ENCODE peak calls at places on chromosomes 13 and 19, in four cellular contexts. D is body of pancreas, P is GM23338, C is mammary epithelial cell. A is an unnamed sample.

GRCh38 chr19:8702350-8702749 is 3.8 kb upstream of the ACTL9 start:
- DNase-seq in D (no peak), P (no peak), C (no peak), A (no peak)

GRCh38 chr13:91184244-91184926 is 163.1 kb upstream of the MIR17HG start:
- DNase-seq in D (no peak), P (no peak), C (no peak), A (no peak)

GRCh38 chr19:12939908-12940533 is 1.6 kb downstream of the CALR start:
- DNase-seq in D (no peak), P (no peak), C (no peak), A (no peak)

GRCh38 chr19:6564393-6564792 is 26.6 kb downstream of the CD70 start:
- DNase-seq in D (no peak), P (peak; percentile 44), C (peak; percentile 47), A (peak; percentile 11)

GRCh38 chr13:34030782-34031181 is 212.8 kb downstream of the RFC3 start:
- DNase-seq in D (no peak), P (no peak), C (no peak), A (no peak)

GRCh38 chr13:97018029-97018819 is 23.9 kb upstream of the OXGR1 start:
- DNase-seq in D (peak; percentile 50), P (peak; percentile 75), C (peak; percentile 39), A (peak; percentile 69)

GRCh38 chr13:93505104-93505952 is 278.7 kb downstream of the GPC6 start:
- DNase-seq in D (no peak), P (no peak), C (no peak), A (peak; percentile 33)

GRCh38 chr13:84571264-84571663 is 689.0 kb upstream of the SLITRK1 start:
- DNase-seq in D (no peak), P (peak; percentile 52), C (no peak), A (no peak)

GRCh38 chr13:49021953-49022352 is 46.2 kb downstream of the FNDC3A start:
- DNase-seq in D (no peak), P (no peak), C (no peak), A (peak; percentile 7)

GRCh38 chr19:6058411-6059201 is 51.7 kb downstream of the RFX2 start:
- DNase-seq in D (no peak), P (no peak), C (no peak), A (no peak)

GRCh38 chr13:93635687-93636086 is 409.1 kb downstream of the GPC6 start:
- DNase-seq in D (peak; percentile 5), P (no peak), C (no peak), A (peak; percentile 34)

GRCh38 chr19:55116232-55117062 is 990 bp downstream of the PPP1R12C start:
- DNase-seq in D (peak; percentile 67), P (peak; percentile 63), C (peak; percentile 48), A (peak; percentile 45)

GRCh38 chr13:94997126-94997525 is 284.8 kb upstream of the SOX21 start:
- DNase-seq in D (no peak), P (no peak), C (no peak), A (no peak)

GRCh38 chr13:33649212-33649917 is 168.6 kb upstream of the RFC3 start:
- DNase-seq in D (no peak), P (no peak), C (no peak), A (peak; percentile 10)

GRCh38 chr19:34838753-34839431 is 65.9 kb upstream of the ZNF599 start:
- DNase-seq in D (peak; percentile 26), P (peak; percentile 91), C (peak; percentile 1), A (no peak)

GRCh38 chr13:23741879-23742510 is 147.2 kb downstream of the MIPEP start:
- DNase-seq in D (no peak), P (peak; percentile 81), C (no peak), A (no peak)

GRCh38 chr13:114173753-114174152 is 5.3 kb upstream of the CFAP97D2 start:
- DNase-seq in D (no peak), P (no peak), C (no peak), A (no peak)

GRCh38 chr19:41849067-41849466 is 4.2 kb downstream of the DMRTC2 start:
- DNase-seq in D (no peak), P (no peak), C (no peak), A (no peak)

GRCh38 chr19:41999071-41999877 is 5.2 kb upstream of the ATP1A3 start:
- DNase-seq in D (no peak), P (peak; percentile 80), C (no peak), A (no peak)

GRCh38 chr13:99505814-99506269 is 4.6 kb downstream of the TM9SF2 start:
- DNase-seq in D (no peak), P (no peak), C (no peak), A (peak; percentile 20)

GRCh38 chr13:44768233-44768632 is 192.1 kb upstream of the TSC22D1 start:
- DNase-seq in D (no peak), P (no peak), C (no peak), A (no peak)

GRCh38 chr13:99018418-99019180 is 40.7 kb upstream of the DOCK9 start:
- DNase-seq in D (no peak), P (no peak), C (peak; percentile 59), A (peak; percentile 77)

GRCh38 chr13:111431241-111431640 is 110.8 kb downstream of the TEX29 start:
- DNase-seq in D (no peak), P (no peak), C (no peak), A (no peak)

GRCh38 chr13:32142956-32143375 is 111.4 kb downstream of the FRY start:
- DNase-seq in D (no peak), P (peak; percentile 82), C (peak; percentile 17), A (peak; percentile 42)

GRCh38 chr19:17296976-17297375 is 6.2 kb downstream of the ABHD8 start:
- DNase-seq in D (no peak), P (no peak), C (no peak), A (no peak)

GRCh38 chr19:14300281-14300680 is 81.0 kb upstream of the ADGRE5 start:
- DNase-seq in D (no peak), P (peak; percentile 74), C (peak; percentile 5), A (no peak)

GRCh38 chr19:4589579-4590410 is 30.3 kb upstream of the SEMA6B start:
- DNase-seq in D (no peak), P (peak; percentile 54), C (no peak), A (no peak)
- TF ChIP-seq CTCF in D (peak; percentile 30), P (peak; percentile 61), C (peak; percentile 26), A (peak; percentile 37)

GRCh38 chr13:40141859-40142555 is 486.5 kb downstream of the COG6 start:
- DNase-seq in D (no peak), P (no peak), C (no peak), A (no peak)

GRCh38 chr13:40139896-40140520 is 484.5 kb downstream of the COG6 start:
- DNase-seq in D (no peak), P (no peak), C (no peak), A (no peak)

GRCh38 chr13:40137400-40137799 is 481.9 kb downstream of the COG6 start:
- DNase-seq in D (no peak), P (no peak), C (no peak), A (no peak)

GRCh38 chr13:40132249-40132648 is 476.8 kb downstream of the COG6 start:
- DNase-seq in D (no peak), P (no peak), C (no peak), A (no peak)

DNA sequence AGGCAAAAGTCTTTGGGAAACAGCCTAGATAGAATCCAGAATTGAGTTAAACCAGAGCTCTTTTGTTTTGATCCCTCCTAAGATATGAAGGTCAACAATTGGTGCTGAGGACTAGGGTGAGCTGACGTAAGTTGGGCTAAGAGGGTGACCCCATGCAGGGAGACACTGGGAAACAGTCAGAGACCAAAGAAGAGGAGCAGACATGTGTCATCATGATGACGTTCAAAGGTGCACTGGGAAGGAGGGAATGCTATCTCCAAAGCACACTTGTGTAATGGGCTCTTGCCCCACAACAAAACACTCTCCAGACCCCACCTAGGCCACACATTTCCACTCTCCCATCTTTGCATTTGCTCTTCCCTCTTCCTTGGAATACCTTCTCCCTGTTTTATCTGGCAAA is 481.4 kb downstream of the COG6 start:
- DNase-seq in D (no peak), P (no peak), C (no peak), A (no peak)
- H3K4me3 ChIP-seq in D (no peak overlapping the region), P (no peak overlapping the region), C (no peak overlapping the region), A (no peak overlapping the region)

GRCh38 chr19:18852634-18853033 is 20.9 kb downstream of the UPF1 start:
- DNase-seq in D (no peak), P (no peak), C (peak; percentile 40), A (no peak)

GRCh38 chr19:18853755-18854427 is 22.1 kb downstream of the UPF1 start:
- DNase-seq in D (no peak), P (no peak), C (no peak), A (no peak)

GRCh38 chr19:18849838-18850400 is 18.2 kb downstream of the UPF1 start:
- DNase-seq in D (no peak), P (no peak), C (no peak), A (no peak)

GRCh38 chr19:18850560-18851375 is 19.0 kb downstream of the UPF1 start:
- DNase-seq in D (no peak), P (no peak), C (peak; percentile 57), A (no peak)

DNA sequence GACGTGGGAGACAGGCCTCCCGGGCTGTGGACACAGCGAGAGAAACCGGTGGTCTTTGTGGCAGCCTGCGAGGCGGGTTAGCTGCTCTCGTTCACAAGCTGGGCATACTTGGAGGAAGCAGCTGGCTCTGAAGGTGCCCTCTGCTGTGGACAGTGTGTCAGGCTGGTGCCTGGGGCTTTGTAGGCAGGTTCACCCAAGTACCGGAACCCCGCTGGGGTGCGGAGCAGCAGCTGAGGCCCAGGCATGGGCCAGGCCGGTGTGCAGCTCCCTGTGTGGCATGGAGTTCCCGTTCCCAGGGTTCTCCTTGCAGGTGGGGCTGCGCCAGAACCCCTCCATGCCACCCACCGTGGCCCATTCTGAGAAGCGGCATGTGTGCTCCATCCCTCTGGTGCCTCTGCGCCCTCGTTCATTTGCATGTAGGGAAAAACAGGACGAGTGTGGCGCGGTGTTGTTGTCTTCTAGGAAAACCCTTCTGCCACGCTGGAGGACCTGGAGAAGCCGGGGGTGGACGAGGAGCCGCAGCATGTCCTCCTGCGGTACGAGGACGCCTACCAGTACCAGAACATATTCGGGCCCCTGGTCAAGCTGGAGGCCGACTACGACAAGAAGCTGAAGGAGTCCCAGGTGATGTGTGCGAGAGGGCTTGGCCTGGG is 20.0 kb downstream of the UPF1 start:
- DNase-seq in D (no peak), P (no peak), C (no peak), A (no peak)
- TF ChIP-seq CTCF in D (no peak), P (no peak), C (no peak), A (no peak)

DNA sequence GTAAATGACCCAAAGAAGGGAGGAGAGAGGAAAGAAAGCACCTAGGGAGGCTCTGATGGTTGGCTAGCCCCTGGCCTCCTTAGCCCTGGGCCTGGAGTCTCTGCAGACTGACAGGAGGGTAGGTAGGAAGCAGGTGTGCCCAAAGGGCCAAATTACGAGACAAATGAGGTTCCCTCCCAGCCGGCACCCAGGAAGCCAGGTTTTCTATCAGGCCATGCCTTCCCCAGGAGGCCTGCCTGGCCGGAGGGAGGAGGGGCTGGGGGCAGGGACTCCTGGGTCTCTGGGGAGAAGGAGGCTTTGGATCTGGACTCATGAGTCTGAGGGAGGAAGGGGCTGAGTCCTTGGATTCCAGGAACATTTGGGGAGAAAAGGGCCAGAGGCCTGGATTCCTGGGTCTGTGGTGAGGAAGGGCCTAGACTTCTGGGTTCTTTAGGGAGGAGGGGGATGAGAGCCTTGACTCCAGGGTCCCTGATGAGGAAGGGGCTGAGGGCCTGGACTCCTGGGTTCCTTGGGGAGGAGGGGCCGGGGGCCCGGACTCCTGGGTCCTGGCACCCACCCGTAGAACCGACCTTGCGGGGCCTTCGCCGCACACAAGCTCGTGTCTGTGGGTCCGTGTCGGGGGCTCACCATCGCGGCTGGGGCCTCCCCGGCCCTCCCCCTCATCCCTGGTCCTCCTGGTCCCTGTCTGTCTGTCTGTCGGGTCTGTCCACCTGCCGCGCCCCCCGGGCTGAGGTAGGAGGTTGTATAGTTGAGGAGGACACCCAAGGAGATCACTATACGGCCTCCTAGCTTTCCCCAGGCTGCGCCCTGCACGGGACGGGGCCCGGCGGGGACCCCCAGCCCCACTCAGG is 840 bp upstream of the SPACA6 start:
- DNase-seq in D (no peak), P (no peak), C (no peak), A (no peak)
- H3K4me3 ChIP-seq in D (no peak overlapping the region), P (peak overlapping the region; percentile 76), C (peak overlapping the region; percentile 82), A (peak overlapping the region; percentile 84)

A was measured in astrocyte of the spinal cord.